ENCODE peak calls at places on chromosomes 13 and 19, in seven cellular contexts. One of them, this sample, is unnamed. For H3K9me3, the result is how much of the 10 kb centered on the place peaks cover.

GRCh38 chr19:39740395-39740794 is 2.6 kb upstream of the CLC start:
- DNase-seq in GM23248: no peak
- DNase-seq in NT2/D1: no peak
- DNase-seq in small intestine: no peak
- DNase-seq in CD8-positive, alpha-beta memory T cell: no peak
- DNase-seq in OCI-LY7: no peak
- DNase-seq in right lobe of liver: no peak
- DNase-seq in this sample: no peak

GRCh38 chr13:96934889-96935490 is 59.3 kb downstream of the OXGR1 start:
- DNase-seq in GM23248: no peak
- DNase-seq in right lobe of liver: no peak
- DNase-seq in OCI-LY7: no peak
- DNase-seq in small intestine: no peak
- DNase-seq in CD8-positive, alpha-beta memory T cell: no peak
- DNase-seq in NT2/D1: no peak
- DNase-seq in this sample: no peak

GRCh38 chr13:99307247-99307646 is at the start of gene GPR183:
- DNase-seq in OCI-LY7: no peak
- DNase-seq in NT2/D1: no peak
- DNase-seq in small intestine: peak
- DNase-seq in GM23248: peak
- DNase-seq in right lobe of liver: no peak
- DNase-seq in CD8-positive, alpha-beta memory T cell: no peak
- DNase-seq in this sample: no peak

GRCh38 chr13:64186503-64186902 is 2770.9 kb upstream of the PCDH20 start:
- DNase-seq in small intestine: no peak
- DNase-seq in GM23248: no peak
- DNase-seq in NT2/D1: no peak
- DNase-seq in right lobe of liver: no peak
- DNase-seq in CD8-positive, alpha-beta memory T cell: no peak
- DNase-seq in OCI-LY7: no peak
- DNase-seq in this sample: no peak

GRCh38 chr19:19461306-19461670 is 54.1 kb downstream of the TSSK6 start:
- DNase-seq in small intestine: no peak
- DNase-seq in CD8-positive, alpha-beta memory T cell: no peak
- DNase-seq in NT2/D1: no peak
- DNase-seq in right lobe of liver: no peak
- DNase-seq in OCI-LY7: no peak
- DNase-seq in GM23248: peak
- DNase-seq in this sample: no peak

GRCh38 chr13:94656766-94657165 is 55.1 kb downstream of the GPR180 start:
- DNase-seq in right lobe of liver: no peak
- DNase-seq in NT2/D1: no peak
- DNase-seq in GM23248: peak
- DNase-seq in OCI-LY7: no peak
- DNase-seq in CD8-positive, alpha-beta memory T cell: no peak
- DNase-seq in small intestine: no peak
- DNase-seq in this sample: no peak

GRCh38 chr13:67328895-67329294 is 98.8 kb upstream of the PCDH9 start:
- DNase-seq in right lobe of liver: no peak
- DNase-seq in small intestine: no peak
- DNase-seq in OCI-LY7: no peak
- DNase-seq in CD8-positive, alpha-beta memory T cell: no peak
- DNase-seq in GM23248: no peak
- DNase-seq in NT2/D1: no peak
- DNase-seq in this sample: no peak

GRCh38 chr19:53079313-53079924 is 23.8 kb downstream of the ZNF160 start:
- DNase-seq in NT2/D1: no peak
- DNase-seq in OCI-LY7: no peak
- DNase-seq in small intestine: no peak
- DNase-seq in right lobe of liver: no peak
- DNase-seq in GM23248: no peak
- DNase-seq in CD8-positive, alpha-beta memory T cell: no peak
- DNase-seq in this sample: no peak

GRCh38 chr13:39516140-39516539 is 86.9 kb downstream of the LHFPL6 start:
- DNase-seq in right lobe of liver: no peak
- DNase-seq in GM23248: peak
- DNase-seq in OCI-LY7: no peak
- DNase-seq in NT2/D1: no peak
- DNase-seq in CD8-positive, alpha-beta memory T cell: no peak
- DNase-seq in small intestine: no peak
- DNase-seq in this sample: no peak

GRCh38 chr13:114027046-114027760 is 53.3 kb upstream of the C13orf46 start:
- DNase-seq in NT2/D1: no peak
- DNase-seq in GM23248: no peak
- DNase-seq in small intestine: no peak
- DNase-seq in OCI-LY7: peak
- DNase-seq in right lobe of liver: no peak
- DNase-seq in CD8-positive, alpha-beta memory T cell: no peak
- DNase-seq in this sample: peak

GRCh38 chr19:53057904-53058579 is 13.5 kb downstream of the ERVV-2 start:
- DNase-seq in GM23248: peak
- DNase-seq in CD8-positive, alpha-beta memory T cell: no peak
- DNase-seq in OCI-LY7: no peak
- DNase-seq in small intestine: no peak
- DNase-seq in right lobe of liver: no peak
- DNase-seq in NT2/D1: peak
- DNase-seq in this sample: no peak

GRCh38 chr19:31349160-31349881 is at the start of gene TSHZ3:
- DNase-seq in OCI-LY7: no peak
- DNase-seq in CD8-positive, alpha-beta memory T cell: no peak
- DNase-seq in GM23248: peak
- DNase-seq in small intestine: no peak
- DNase-seq in NT2/D1: no peak
- DNase-seq in right lobe of liver: peak
- DNase-seq in this sample: peak

GRCh38 chr13:101875717-101876393 is 423.4 kb downstream of the ITGBL1 start:
- DNase-seq in right lobe of liver: peak
- DNase-seq in OCI-LY7: no peak
- DNase-seq in NT2/D1: no peak
- DNase-seq in small intestine: peak
- DNase-seq in GM23248: peak
- DNase-seq in CD8-positive, alpha-beta memory T cell: no peak
- DNase-seq in this sample: no peak

GRCh38 chr19:48695743-48696352 is at the start of gene FUT2:
- DNase-seq in NT2/D1: no peak
- DNase-seq in right lobe of liver: no peak
- DNase-seq in small intestine: peak
- DNase-seq in OCI-LY7: no peak
- DNase-seq in GM23248: no peak
- DNase-seq in CD8-positive, alpha-beta memory T cell: no peak
- DNase-seq in this sample: no peak

GRCh38 chr13:29571876-29572570 is 23.5 kb downstream of the SLC7A1 start:
- DNase-seq in NT2/D1: no peak
- DNase-seq in GM23248: no peak
- DNase-seq in small intestine: no peak
- DNase-seq in OCI-LY7: no peak
- DNase-seq in CD8-positive, alpha-beta memory T cell: no peak
- DNase-seq in right lobe of liver: no peak
- DNase-seq in this sample: no peak

GRCh38 chr13:67557642-67558241 is 327.6 kb upstream of the PCDH9 start:
- DNase-seq in right lobe of liver: no peak
- DNase-seq in small intestine: no peak
- DNase-seq in OCI-LY7: no peak
- DNase-seq in CD8-positive, alpha-beta memory T cell: no peak
- DNase-seq in GM23248: peak
- DNase-seq in NT2/D1: no peak
- DNase-seq in this sample: no peak

GRCh38 chr19:18475762-18476331 is 37.9 kb upstream of the ISYNA1 start:
- DNase-seq in GM23248: no peak
- DNase-seq in OCI-LY7: no peak
- DNase-seq in CD8-positive, alpha-beta memory T cell: no peak
- DNase-seq in right lobe of liver: no peak
- DNase-seq in small intestine: no peak
- DNase-seq in NT2/D1: no peak
- DNase-seq in this sample: no peak

GRCh38 chr13:50800091-50800739 is 43.3 kb downstream of the DLEU7 start:
- DNase-seq in CD8-positive, alpha-beta memory T cell: no peak
- DNase-seq in NT2/D1: no peak
- DNase-seq in GM23248: no peak
- DNase-seq in right lobe of liver: no peak
- DNase-seq in OCI-LY7: peak
- DNase-seq in small intestine: no peak
- DNase-seq in this sample: no peak

GRCh38 chr13:87884874-87885273 is 213.7 kb downstream of the SLITRK5 start:
- DNase-seq in GM23248: no peak
- DNase-seq in NT2/D1: peak
- DNase-seq in CD8-positive, alpha-beta memory T cell: no peak
- DNase-seq in small intestine: no peak
- DNase-seq in right lobe of liver: no peak
- DNase-seq in OCI-LY7: no peak
- DNase-seq in this sample: no peak

GRCh38 chr19:5997371-5997770 is 19.4 kb upstream of the RANBP3 start:
- DNase-seq in small intestine: no peak
- DNase-seq in GM23248: no peak
- DNase-seq in right lobe of liver: no peak
- DNase-seq in OCI-LY7: no peak
- DNase-seq in CD8-positive, alpha-beta memory T cell: no peak
- DNase-seq in NT2/D1: peak
- DNase-seq in this sample: no peak

GRCh38 chr13:29362849-29363604 is 232.5 kb downstream of the SLC7A1 start:
- DNase-seq in NT2/D1: peak
- DNase-seq in right lobe of liver: no peak
- DNase-seq in GM23248: peak
- DNase-seq in small intestine: peak
- DNase-seq in OCI-LY7: peak
- DNase-seq in CD8-positive, alpha-beta memory T cell: peak
- DNase-seq in this sample: no peak

DNA sequence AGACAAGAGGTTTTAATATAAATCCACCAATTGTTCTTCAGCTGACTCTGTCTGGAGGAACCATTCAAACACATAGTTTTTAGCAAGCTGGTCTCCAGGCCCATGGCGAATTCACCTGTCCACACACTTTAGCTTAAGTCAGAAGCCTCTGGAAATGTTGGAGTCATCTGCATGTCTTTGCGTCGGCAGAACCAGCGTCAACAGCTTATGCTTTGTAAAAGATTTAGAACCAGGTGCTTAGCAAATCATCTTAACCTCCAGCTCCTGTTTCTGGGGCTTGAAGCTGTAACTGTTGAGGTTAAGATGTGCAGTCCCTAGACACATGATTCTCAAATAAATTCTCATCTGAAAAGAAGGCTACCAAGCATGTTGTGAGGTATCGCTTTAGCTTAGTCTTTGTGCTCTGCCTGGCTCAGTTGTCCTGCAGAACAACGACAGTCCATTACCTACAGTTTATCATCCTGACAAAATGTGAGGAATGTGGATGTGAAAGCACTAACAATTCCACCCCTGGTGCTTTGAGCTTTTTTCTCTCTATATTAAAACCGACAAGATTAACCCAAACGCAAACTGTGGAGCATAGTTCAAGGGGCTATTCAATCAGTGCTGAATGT is 4.4 kb downstream of the EFNB2 start:
- DNase-seq in NT2/D1: no peak
- DNase-seq in GM23248: no peak
- DNase-seq in OCI-LY7: no peak
- DNase-seq in small intestine: no peak
- DNase-seq in CD8-positive, alpha-beta memory T cell: no peak
- DNase-seq in right lobe of liver: no peak
- DNase-seq in this sample: no peak
- H3K4me3 ChIP-seq in NT2/D1: no peak
- H3K4me3 ChIP-seq in GM23248: no peak
- H3K4me3 ChIP-seq in OCI-LY7: no peak
- H3K4me3 ChIP-seq in small intestine: no peak
- H3K4me3 ChIP-seq in CD8-positive, alpha-beta memory T cell: no peak
- H3K4me3 ChIP-seq in right lobe of liver: no peak
- H3K4me3 ChIP-seq in this sample: peak

DNA sequence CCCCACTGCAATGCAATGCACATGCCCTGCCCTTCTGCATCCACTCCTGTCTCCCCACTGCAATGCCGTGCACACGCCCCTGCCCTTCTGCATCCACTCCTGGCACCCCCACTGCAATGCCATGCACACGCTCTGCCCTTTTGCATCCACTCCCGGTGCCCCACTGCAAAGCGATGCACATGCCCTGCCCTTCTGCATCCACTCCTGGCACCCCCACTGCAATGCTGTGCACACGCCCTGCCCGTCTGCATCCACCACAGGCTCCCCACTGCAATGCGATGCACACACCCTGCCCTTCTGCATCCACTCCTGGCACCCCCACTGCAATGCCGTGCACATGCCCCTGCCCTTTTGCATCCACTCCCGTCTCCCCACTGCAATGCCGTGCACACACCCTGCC is 98.1 kb downstream of the KCTD15 start:
- DNase-seq in OCI-LY7: no peak
- DNase-seq in small intestine: no peak
- DNase-seq in right lobe of liver: no peak
- DNase-seq in GM23248: no peak
- DNase-seq in NT2/D1: no peak
- DNase-seq in CD8-positive, alpha-beta memory T cell: no peak
- DNase-seq in this sample: no peak
- H3K9me3 ChIP-seq in OCI-LY7: under half
- H3K9me3 ChIP-seq in small intestine: under half
- H3K9me3 ChIP-seq in right lobe of liver: under half
- H3K9me3 ChIP-seq in GM23248: under half
- H3K9me3 ChIP-seq in NT2/D1: under half
- H3K9me3 ChIP-seq in CD8-positive, alpha-beta memory T cell: under half
- H3K9me3 ChIP-seq in this sample: under half

GRCh38 chr13:98172570-98173405 is 4.3 kb downstream of the RNF113B start:
- DNase-seq in right lobe of liver: no peak
- DNase-seq in CD8-positive, alpha-beta memory T cell: no peak
- DNase-seq in NT2/D1: no peak
- DNase-seq in OCI-LY7: no peak
- DNase-seq in GM23248: peak
- DNase-seq in small intestine: no peak
- DNase-seq in this sample: no peak
- H3K4me3 ChIP-seq in right lobe of liver: no peak
- H3K4me3 ChIP-seq in CD8-positive, alpha-beta memory T cell: no peak
- H3K4me3 ChIP-seq in NT2/D1: no peak
- H3K4me3 ChIP-seq in OCI-LY7: no peak
- H3K4me3 ChIP-seq in GM23248: peak
- H3K4me3 ChIP-seq in small intestine: no peak
- H3K4me3 ChIP-seq in this sample: no peak

DNA sequence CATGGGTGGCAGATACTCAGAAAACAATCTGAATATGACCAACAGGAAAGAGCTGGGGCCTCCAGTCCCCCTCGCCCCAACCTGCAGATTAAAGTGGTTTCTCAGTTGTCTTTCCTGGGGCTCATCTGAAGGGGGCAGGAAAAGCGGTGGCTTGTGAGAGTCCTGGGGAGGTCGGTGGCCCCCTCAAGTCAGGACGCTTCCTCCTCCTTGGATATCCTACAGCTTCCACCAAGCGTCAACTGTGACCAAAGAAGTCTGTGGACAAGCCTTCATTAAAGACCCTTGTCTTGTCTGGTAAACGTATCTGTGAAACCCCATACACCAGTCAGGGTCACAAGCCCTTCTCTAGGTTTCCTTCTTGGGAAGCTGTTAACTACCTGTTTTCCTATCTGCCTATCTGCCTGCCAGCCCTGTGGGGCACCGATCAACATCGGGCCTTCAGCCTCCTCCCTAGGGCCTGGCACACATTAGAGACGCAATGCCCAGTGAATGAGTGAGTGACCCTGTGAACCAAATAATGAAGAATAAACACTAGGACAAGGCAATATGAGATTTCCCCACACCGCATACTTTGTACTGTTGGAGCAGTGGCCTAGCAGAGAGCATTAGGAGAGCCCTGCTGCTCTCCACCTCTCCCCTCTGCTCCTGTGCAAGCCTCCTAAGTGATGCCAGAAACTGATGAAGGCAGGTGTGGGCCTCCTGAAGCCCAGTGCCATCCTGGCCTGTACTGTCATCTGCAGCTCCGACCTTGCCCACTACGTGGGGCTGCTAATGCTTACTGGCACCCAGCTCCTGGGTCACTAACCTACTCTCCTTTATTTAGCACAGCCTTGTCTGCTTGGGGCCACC is 1317.8 kb downstream of the UQCRFS1 start:
- DNase-seq in GM23248: no peak
- DNase-seq in NT2/D1: no peak
- DNase-seq in OCI-LY7: no peak
- DNase-seq in small intestine: no peak
- DNase-seq in right lobe of liver: peak
- DNase-seq in CD8-positive, alpha-beta memory T cell: no peak
- DNase-seq in this sample: no peak
- H3K9me3 ChIP-seq in GM23248: under half
- H3K9me3 ChIP-seq in NT2/D1: under half
- H3K9me3 ChIP-seq in OCI-LY7: under half
- H3K9me3 ChIP-seq in small intestine: under half
- H3K9me3 ChIP-seq in right lobe of liver: under half
- H3K9me3 ChIP-seq in CD8-positive, alpha-beta memory T cell: under half
- H3K9me3 ChIP-seq in this sample: under half